ENCODE peak calls at places on chromosome 19, in ten cellular contexts. V is body of pancreas, M is tibial artery, N is AG04450, Q is testis, X is lung, A is HCT116, W is ovary, F is sigmoid colon, R is left ventricle myocardium inferior. P is an unnamed sample. For H3K27me3, the result is how much of the 10 kb centered on the place peaks cover.

GRCh38 chr19:52566588-52566987 is 3.5 kb upstream of the ZNF701 start:
- DNase-seq in V (no peak), M (no peak), N (peak), Q (no peak), X (no peak), A (no peak), W (no peak), F (no peak), R (no peak), P (peak)

GRCh38 chr19:13441810-13442512 is 64.3 kb downstream of the CACNA1A start:
- DNase-seq in V (peak), M (no peak), N (peak), Q (peak), X (no peak), A (no peak), W (peak), F (no peak), R (peak), P (no peak)

GRCh38 chr19:461664-462551 is 1.1 kb upstream of the SHC2 start:
- DNase-seq in V (peak), M (no peak), N (no peak), Q (peak), X (no peak), A (no peak), W (peak), F (peak), R (peak), P (no peak)

GRCh38 chr19:36573948-36574726 is 1.0 kb upstream of the ZNF529 start:
- DNase-seq in V (peak), M (no peak), N (no peak), Q (peak), X (no peak), A (no peak), W (no peak), F (no peak), R (no peak), P (no peak)

GRCh38 chr19:57406516-57407123 is 4.3 kb upstream of the ZNF17 start:
- DNase-seq in V (peak), M (no peak), N (peak), Q (peak), X (peak), A (peak), W (no peak), F (no peak), R (peak), P (peak)

GRCh38 chr19:58338825-58339558 is 12.2 kb downstream of the ZSCAN22 start:
- DNase-seq in V (no peak), M (no peak), N (no peak), Q (no peak), X (no peak), A (no peak), W (no peak), F (no peak), R (no peak), P (no peak)

GRCh38 chr19:30378701-30379100 is 6.5 kb downstream of the ZNF536 start:
- DNase-seq in V (no peak), M (no peak), N (no peak), Q (no peak), X (no peak), A (no peak), W (no peak), F (no peak), R (no peak), P (no peak)

GRCh38 chr19:51338563-51339312 is 3.2 kb downstream of the VSIG10L start:
- DNase-seq in V (peak), M (peak), N (no peak), Q (peak), X (peak), A (peak), W (peak), F (peak), R (peak), P (no peak)

GRCh38 chr19:14475251-14476073 is at the start of gene PTGER1:
- DNase-seq in V (no peak), M (no peak), N (no peak), Q (no peak), X (no peak), A (peak), W (no peak), F (no peak), R (no peak), P (no peak)

GRCh38 chr19:34556500-34556899 is 74.9 kb downstream of the WTIP start:
- DNase-seq in V (peak), M (no peak), N (no peak), Q (peak), X (no peak), A (peak), W (no peak), F (no peak), R (no peak), P (no peak)

GRCh38 chr19:2239771-2240770 is 3.4 kb downstream of the SF3A2 start:
- DNase-seq in V (no peak), M (no peak), N (no peak), Q (peak), X (no peak), A (no peak), W (no peak), F (no peak), R (no peak), P (no peak)

GRCh38 chr19:13150919-13151604 is 851 bp downstream of the IER2 start:
- DNase-seq in V (peak), M (peak), N (no peak), Q (peak), X (peak), A (no peak), W (peak), F (no peak), R (peak), P (no peak)

GRCh38 chr19:38647966-38648788 is 728 bp downstream of the ACTN4 start:
- DNase-seq in V (no peak), M (no peak), N (no peak), Q (no peak), X (no peak), A (no peak), W (no peak), F (no peak), R (no peak), P (no peak)

GRCh38 chr19:6803036-6803404 is 30.5 kb downstream of the VAV1 start:
- DNase-seq in V (no peak), M (no peak), N (no peak), Q (no peak), X (no peak), A (no peak), W (no peak), F (no peak), R (no peak), P (no peak)

GRCh38 chr19:42655748-42656147 is 61.0 kb upstream of the CEACAM8 start:
- DNase-seq in V (peak), M (no peak), N (no peak), Q (no peak), X (no peak), A (no peak), W (no peak), F (no peak), R (no peak), P (no peak)

GRCh38 chr19:1125601-1126533 is 22.1 kb downstream of the GPX4 start:
- DNase-seq in V (no peak), M (no peak), N (no peak), Q (no peak), X (no peak), A (no peak), W (no peak), F (no peak), R (no peak), P (no peak)

GRCh38 chr19:50803633-50804419 is 13.6 kb downstream of the ACP4 start:
- DNase-seq in V (no peak), M (no peak), N (no peak), Q (no peak), X (no peak), A (no peak), W (no peak), F (no peak), R (no peak), P (no peak)

GRCh38 chr19:13887529-13887928 is 10.6 kb downstream of the NANOS3 start:
- DNase-seq in V (no peak), M (no peak), N (no peak), Q (no peak), X (no peak), A (no peak), W (no peak), F (no peak), R (no peak), P (no peak)

GRCh38 chr19:37955986-37956385 is 49.0 kb downstream of the SIPA1L3 start:
- DNase-seq in V (no peak), M (no peak), N (no peak), Q (no peak), X (no peak), A (no peak), W (no peak), F (no peak), R (no peak), P (no peak)

DNA sequence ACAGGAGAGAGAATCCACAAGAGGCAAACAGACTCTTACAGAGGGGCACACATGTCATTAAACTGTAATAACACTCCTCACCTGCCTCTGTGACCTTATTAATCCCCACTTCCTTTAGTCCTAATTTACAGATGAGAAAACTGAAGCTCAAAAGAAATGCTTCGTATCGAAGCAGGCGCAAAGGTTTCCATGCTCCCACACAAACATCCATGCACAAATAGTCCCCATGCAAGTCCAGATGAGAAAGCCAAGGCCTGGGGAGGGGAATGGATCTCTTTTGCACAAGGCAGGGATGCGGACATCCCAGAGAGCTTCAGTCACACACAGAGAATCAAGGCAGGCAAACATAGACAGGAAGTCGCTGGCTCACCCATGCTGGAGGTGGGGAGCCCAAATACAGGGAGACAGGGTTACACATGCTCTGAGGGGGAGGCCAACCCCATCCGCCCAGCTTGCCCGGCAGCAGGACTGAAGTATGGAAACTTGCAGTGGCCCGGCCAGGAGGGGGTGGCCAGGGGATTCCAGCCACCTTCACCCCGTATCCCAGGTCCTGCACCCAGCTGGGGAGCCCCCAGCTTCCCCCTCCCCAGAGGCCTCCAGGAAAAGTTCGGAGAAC is 468 bp downstream of the S1PR5 start:
- DNase-seq in V (peak), M (no peak), N (no peak), Q (no peak), X (no peak), A (no peak), W (no peak), F (no peak), R (no peak), P (no peak)
- H3K27me3 ChIP-seq in V (under half), M (under half), N (half or more), Q (under half), X (under half), A (under half), W (under half), F (half or more), R (half or more), P (under half)

GRCh38 chr19:9130965-9131364 is 4.2 kb upstream of the OR7G3 start:
- DNase-seq in V (no peak), M (no peak), N (no peak), Q (no peak), X (no peak), A (no peak), W (no peak), F (no peak), R (no peak), P (no peak)
- H3K27me3 ChIP-seq in V (under half), M (under half), N (under half), Q (under half), X (under half), A (under half), W (under half), F (under half), R (half or more), P (under half)

DNA sequence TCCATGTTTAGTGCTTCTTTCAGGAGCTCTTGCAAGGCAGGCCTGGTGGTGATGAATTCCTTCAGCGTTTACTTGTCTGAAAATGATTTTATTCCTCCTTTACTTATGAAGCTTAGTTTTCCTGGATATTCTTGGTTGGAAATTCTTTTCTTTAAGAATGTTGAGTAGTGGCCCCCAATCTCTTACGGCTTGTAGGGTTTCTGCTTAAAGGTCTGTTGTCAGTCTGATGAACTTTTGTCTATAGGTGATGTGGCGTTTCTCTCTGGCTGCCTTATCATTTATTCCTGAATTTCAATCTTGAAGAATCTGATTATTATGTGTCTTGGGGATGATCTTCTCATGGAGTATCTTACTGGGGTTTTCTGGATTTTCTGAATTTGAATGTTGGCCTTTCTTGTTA is 26.0 kb downstream of the ZNF430 start:
- DNase-seq in V (no peak), M (no peak), N (no peak), Q (no peak), X (no peak), A (no peak), W (no peak), F (no peak), R (no peak), P (no peak)
- H3K27me3 ChIP-seq in V (under half), M (under half), N (under half), Q (under half), X (under half), A (under half), W (under half), F (under half), R (under half), P (under half)

GRCh38 chr19:5698635-5699422 is 8.7 kb downstream of the RPL36 start:
- DNase-seq in V (no peak), M (no peak), N (no peak), Q (no peak), X (no peak), A (no peak), W (no peak), F (peak), R (no peak), P (no peak)
- H3K27me3 ChIP-seq in V (under half), M (under half), N (under half), Q (under half), X (under half), A (under half), W (under half), F (under half), R (under half), P (under half)

GRCh38 chr19:45234089-45234869 is 10.9 kb downstream of the EXOC3L2 start:
- DNase-seq in V (no peak), M (no peak), N (no peak), Q (no peak), X (no peak), A (no peak), W (no peak), F (no peak), R (no peak), P (no peak)
- H3K27me3 ChIP-seq in V (under half), M (under half), N (under half), Q (under half), X (under half), A (under half), W (under half), F (under half), R (under half), P (under half)

GRCh38 chr19:54299126-54299498 is 13.9 kb downstream of the LILRA5 start:
- DNase-seq in V (no peak), M (no peak), N (no peak), Q (no peak), X (no peak), A (no peak), W (no peak), F (peak), R (no peak), P (no peak)
- H3K27me3 ChIP-seq in V (under half), M (under half), N (under half), Q (under half), X (under half), A (under half), W (under half), F (under half), R (under half), P (under half)

GRCh38 chr19:18233224-18233825 is 7.1 kb upstream of the PDE4C start:
- DNase-seq in V (peak), M (no peak), N (no peak), Q (peak), X (no peak), A (no peak), W (peak), F (no peak), R (no peak), P (no peak)

GRCh38 chr19:18231775-18232174 is 5.5 kb upstream of the PDE4C start:
- DNase-seq in V (no peak), M (no peak), N (no peak), Q (no peak), X (no peak), A (no peak), W (no peak), F (no peak), R (no peak), P (no peak)

GRCh38 chr19:18230941-18231734 is 4.9 kb upstream of the PDE4C start:
- DNase-seq in V (no peak), M (no peak), N (no peak), Q (no peak), X (no peak), A (no peak), W (peak), F (no peak), R (no peak), P (no peak)

GRCh38 chr19:18232540-18233223 is 6.4 kb upstream of the PDE4C start:
- DNase-seq in V (no peak), M (no peak), N (no peak), Q (no peak), X (no peak), A (no peak), W (no peak), F (no peak), R (no peak), P (no peak)

DNA sequence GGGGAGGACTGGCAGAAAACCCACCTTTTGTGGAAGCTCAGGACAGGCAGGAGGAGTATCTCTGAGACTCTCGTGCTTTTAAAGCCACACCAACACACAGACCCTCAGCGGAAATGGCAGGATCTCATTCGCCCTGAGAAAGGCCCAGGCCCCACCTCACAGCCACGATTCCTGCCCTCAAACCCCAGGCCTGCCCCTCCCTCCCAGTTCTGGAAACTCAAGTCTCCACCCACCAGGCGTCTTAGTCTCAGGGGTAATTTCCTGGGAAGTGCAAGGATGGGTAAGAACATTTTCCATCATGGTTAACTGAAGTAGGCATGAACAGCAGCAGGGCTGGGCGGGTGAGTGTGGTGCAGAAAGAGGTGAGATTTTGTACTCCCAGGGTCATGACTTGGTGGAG is 8.0 kb upstream of the PDE4C start:
- DNase-seq in V (no peak), M (no peak), N (no peak), Q (no peak), X (no peak), A (no peak), W (no peak), F (no peak), R (no peak), P (no peak)
- H3K27me3 ChIP-seq in V (under half), M (under half), N (under half), Q (under half), X (under half), A (under half), W (under half), F (under half), R (half or more), P (under half)

GRCh38 chr19:41478875-41479756 is 36.2 kb downstream of the ERICH4 start:
- DNase-seq in V (no peak), M (no peak), N (no peak), Q (no peak), X (no peak), A (no peak), W (no peak), F (no peak), R (no peak), P (no peak)

GRCh38 chr19:41480336-41480735 is 37.4 kb downstream of the ERICH4 start:
- DNase-seq in V (no peak), M (no peak), N (no peak), Q (peak), X (no peak), A (no peak), W (peak), F (no peak), R (no peak), P (no peak)

GRCh38 chr19:41479757-41480191 is 36.8 kb downstream of the ERICH4 start:
- DNase-seq in V (peak), M (peak), N (no peak), Q (peak), X (peak), A (no peak), W (peak), F (no peak), R (peak), P (no peak)

GRCh38 chr19:41478171-41478570 is 35.2 kb downstream of the ERICH4 start:
- DNase-seq in V (no peak), M (no peak), N (no peak), Q (no peak), X (no peak), A (no peak), W (no peak), F (no peak), R (no peak), P (no peak)

GRCh38 chr19:41476583-41476982 is 33.6 kb downstream of the ERICH4 start:
- DNase-seq in V (no peak), M (no peak), N (no peak), Q (no peak), X (no peak), A (no peak), W (no peak), F (no peak), R (no peak), P (no peak)
- H3K27me3 ChIP-seq in V (under half), M (under half), N (under half), Q (under half), X (under half), A (half or more), W (under half), F (under half), R (half or more), P (under half)

DNA sequence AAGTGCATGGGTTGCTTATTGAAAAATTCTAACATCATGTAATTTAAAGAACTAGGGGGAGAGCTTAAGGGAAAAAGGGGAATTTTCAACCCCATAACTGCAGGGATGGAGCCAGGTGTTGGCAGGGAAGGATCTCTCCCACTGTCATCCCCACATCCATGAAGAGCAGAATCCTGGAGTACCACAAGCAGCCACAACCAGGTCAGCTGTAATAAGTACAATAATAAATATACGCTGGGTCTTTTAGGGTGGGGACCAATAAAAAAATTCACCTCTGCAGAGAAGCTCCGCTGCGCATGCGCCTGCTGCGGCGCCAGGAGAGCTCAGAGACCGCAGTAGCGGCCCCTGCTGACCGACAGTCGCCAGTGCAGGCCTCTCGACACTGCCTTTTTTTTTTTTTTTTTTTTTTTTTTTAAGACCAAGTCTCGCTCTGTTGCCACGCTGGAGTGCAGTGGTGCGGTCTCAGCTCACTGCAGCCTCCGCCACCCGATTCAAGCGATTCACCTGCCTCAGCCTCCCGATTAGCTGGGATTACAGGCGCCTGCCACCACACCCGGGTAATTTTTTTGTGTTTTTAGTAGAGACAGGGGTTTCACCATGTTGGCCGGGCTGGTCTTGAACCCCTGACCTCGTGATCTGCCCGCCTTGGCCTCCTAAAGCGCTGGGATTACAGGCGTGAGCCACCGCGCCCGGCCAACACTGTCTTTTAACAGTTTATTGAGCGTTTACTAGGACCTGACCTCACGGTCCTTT is 2.5 kb upstream of the EEF2 start:
- DNase-seq in V (peak), M (peak), N (peak), Q (peak), X (peak), A (peak), W (peak), F (peak), R (peak), P (no peak)
- H3K27me3 ChIP-seq in V (under half), M (under half), N (under half), Q (under half), X (under half), A (under half), W (under half), F (under half), R (under half), P (under half)

GRCh38 chr19:40561947-40562346 is 14.7 kb upstream of the SHKBP1 start:
- DNase-seq in V (no peak), M (no peak), N (no peak), Q (no peak), X (no peak), A (no peak), W (no peak), F (no peak), R (no peak), P (no peak)

GRCh38 chr19:40559394-40559793 is 17.3 kb upstream of the SHKBP1 start:
- DNase-seq in V (no peak), M (no peak), N (no peak), Q (no peak), X (no peak), A (no peak), W (no peak), F (no peak), R (no peak), P (no peak)

GRCh38 chr19:40555978-40556689 is 20.5 kb upstream of the SHKBP1 start:
- DNase-seq in V (no peak), M (no peak), N (no peak), Q (no peak), X (no peak), A (no peak), W (no peak), F (no peak), R (no peak), P (no peak)

GRCh38 chr19:40556953-40557530 is 19.6 kb upstream of the SHKBP1 start:
- DNase-seq in V (no peak), M (no peak), N (no peak), Q (no peak), X (no peak), A (no peak), W (no peak), F (no peak), R (no peak), P (no peak)

GRCh38 chr19:40560092-40560507 is 16.6 kb upstream of the SHKBP1 start:
- DNase-seq in V (no peak), M (no peak), N (no peak), Q (no peak), X (no peak), A (no peak), W (no peak), F (no peak), R (no peak), P (no peak)
- H3K27me3 ChIP-seq in V (under half), M (under half), N (under half), Q (under half), X (under half), A (under half), W (under half), F (under half), R (half or more), P (under half)

P was measured in Panc1.